ENCODE peak calls at places on chromosomes 11 and 22, in five cellular contexts. R is thoracic aorta, U is AG04450, L is sigmoid colon, N is ovary. B is an unnamed sample.
A peak's percentile ranks its signal among the peaks of the same experiment; 100 is the strongest.

GRCh38 chr11:12220305-12220704 is 109.9 kb downstream of the MICAL2 start:
- DNase-seq in R (no peak), U (no peak), L (peak; percentile 94), N (peak; percentile 71), B (no peak)

GRCh38 chr11:60130496-60130895 is 42.0 kb downstream of the MS4A2 start:
- DNase-seq in R (no peak), U (no peak), L (no peak), N (no peak), B (no peak)

GRCh38 chr11:85540181-85540580 is 87.0 kb downstream of the DLG2 start:
- DNase-seq in R (no peak), U (no peak), L (no peak), N (no peak), B (no peak)

GRCh38 chr11:47257518-47258316 is at the start of gene NR1H3:
- DNase-seq in R (no peak), U (no peak), L (peak; percentile 95), N (peak; percentile 72), B (no peak)

GRCh38 chr11:86632499-86633269 is 39.7 kb downstream of the ME3 start:
- DNase-seq in R (peak; percentile 24), U (peak; percentile 84), L (peak; percentile 66), N (peak; percentile 33), B (peak; percentile 90)

GRCh38 chr11:2123628-2123960 is 15.6 kb downstream of the IGF2 start:
- DNase-seq in R (no peak), U (no peak), L (no peak), N (no peak), B (no peak)

GRCh38 chr11:13972958-13973357 is 10.4 kb downstream of the SPON1 start:
- DNase-seq in R (no peak), U (no peak), L (no peak), N (no peak), B (no peak)

GRCh38 chr11:132685174-132685611 is 847.1 kb downstream of the OPCML start:
- DNase-seq in R (no peak), U (no peak), L (no peak), N (no peak), B (peak; percentile 39)

GRCh38 chr22:33389927-33390326 is 331.7 kb upstream of the SYN3 start:
- DNase-seq in R (no peak), U (peak; percentile 4), L (no peak), N (no peak), B (no peak)

GRCh38 chr11:71454470-71455113 is 1.6 kb downstream of the NADSYN1 start:
- DNase-seq in R (no peak), U (no peak), L (peak; percentile 46), N (no peak), B (no peak)

GRCh38 chr11:103870821-103871309 is 165.6 kb upstream of the DDI1 start:
- DNase-seq in R (peak; percentile 33), U (no peak), L (peak; percentile 89), N (no peak), B (no peak)

GRCh38 chr11:82796970-82797594 is 63.4 kb upstream of the FAM181B start:
- DNase-seq in R (no peak), U (no peak), L (no peak), N (no peak), B (no peak)

GRCh38 chr11:112004389-112004788 is 20.8 kb upstream of the DLAT start:
- DNase-seq in R (no peak), U (no peak), L (no peak), N (no peak), B (no peak)

GRCh38 chr11:131195801-131196517 is 174.5 kb upstream of the NTM start:
- DNase-seq in R (no peak), U (peak; percentile 11), L (peak; percentile 87), N (peak; percentile 45), B (no peak)

GRCh38 chr11:122751298-122752070 is 86.8 kb upstream of the CRTAM start:
- DNase-seq in R (no peak), U (no peak), L (peak; percentile 21), N (no peak), B (no peak)

DNA sequence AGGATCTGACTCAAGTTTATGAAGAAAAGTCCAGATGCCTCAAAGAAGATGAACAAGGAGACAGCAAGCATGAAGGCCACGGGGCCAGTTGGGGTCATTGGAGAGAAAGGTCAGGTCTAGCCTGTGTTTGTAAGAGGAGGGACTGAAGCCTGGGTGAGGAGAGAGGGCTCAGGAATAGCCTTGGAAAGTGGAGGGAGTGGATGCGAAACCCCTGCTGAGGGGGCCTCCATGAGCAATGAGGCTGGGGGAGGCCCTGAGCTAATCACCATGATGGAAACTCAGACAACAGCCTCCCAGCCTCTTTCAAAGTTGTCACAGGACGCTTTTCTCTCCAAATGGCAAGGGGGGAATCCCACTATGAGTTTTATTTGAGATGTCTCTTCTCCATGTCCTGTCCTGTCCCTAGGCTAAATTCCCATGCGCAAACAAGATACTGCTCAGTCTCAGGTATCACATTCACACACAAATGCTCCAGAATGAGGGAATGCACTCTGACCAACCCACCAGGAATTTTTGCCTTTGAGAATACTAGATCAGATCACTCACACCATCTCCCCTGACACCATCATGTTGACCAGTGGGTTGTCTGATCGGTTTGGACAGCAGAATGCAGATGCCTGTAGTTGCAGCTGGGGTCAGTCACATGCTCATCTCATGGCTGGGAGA is 51.3 kb upstream of the TOP3B start:
- DNase-seq in R (no peak), U (no peak), L (no peak), N (no peak), B (no peak)
- H3K27me3 ChIP-seq in R (no peaks in the 10 kb centered on the region), U (peaks cover 9% of the 10 kb centered on the region), L (no peaks in the 10 kb centered on the region), N (no peaks in the 10 kb centered on the region), B (no peaks in the 10 kb centered on the region)

GRCh38 chr22:22127100-22127499 is 117.5 kb upstream of the VPREB1 start:
- DNase-seq in R (no peak), U (no peak), L (no peak), N (no peak), B (no peak)
- H3K27me3 ChIP-seq in R (no peaks in the 10 kb centered on the region), U (peaks cover 31% of the 10 kb centered on the region), L (no peaks in the 10 kb centered on the region), N (no peaks in the 10 kb centered on the region), B (no peaks in the 10 kb centered on the region)

GRCh38 chr11:120097721-120098385 is 40.1 kb downstream of the TRIM29 start:
- DNase-seq in R (no peak), U (no peak), L (no peak), N (no peak), B (no peak)
- H3K27me3 ChIP-seq in R (no peaks in the 10 kb centered on the region), U (peaks cover 41% of the 10 kb centered on the region), L (no peaks in the 10 kb centered on the region), N (no peaks in the 10 kb centered on the region), B (peaks cover 15% of the 10 kb centered on the region)

DNA sequence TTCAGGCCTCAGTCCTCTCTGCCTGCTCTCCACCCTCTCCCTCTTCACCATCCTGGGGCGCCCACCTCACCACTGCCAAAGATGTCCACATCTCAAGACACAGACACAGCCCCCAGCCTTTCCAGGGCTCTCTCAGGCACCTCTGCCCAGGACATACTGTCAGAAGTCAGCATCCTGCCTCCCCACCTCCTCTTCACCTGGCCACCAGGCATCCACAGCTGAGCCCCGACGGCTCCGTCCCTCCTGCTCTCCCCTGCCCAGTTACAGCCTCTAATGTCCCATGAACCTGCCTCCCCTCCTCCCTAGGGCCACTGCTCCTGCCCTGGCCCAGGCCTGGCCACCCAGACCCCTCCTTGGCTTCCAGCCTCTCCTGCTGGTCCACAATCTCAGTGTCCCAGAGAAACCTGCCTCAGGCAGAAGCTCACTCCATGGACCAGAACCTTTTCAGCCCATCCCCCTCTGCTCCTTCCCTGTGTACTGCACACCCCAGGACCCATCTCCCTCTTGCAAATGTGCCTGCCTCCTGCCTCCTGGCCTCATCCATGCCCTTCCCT is 3.2 kb downstream of the LTBP3 start:
- DNase-seq in R (no peak), U (no peak), L (no peak), N (no peak), B (no peak)
- H3K27me3 ChIP-seq in R (no peaks in the 10 kb centered on the region), U (no peaks in the 10 kb centered on the region), L (no peaks in the 10 kb centered on the region), N (no peaks in the 10 kb centered on the region), B (no peaks in the 10 kb centered on the region)

DNA sequence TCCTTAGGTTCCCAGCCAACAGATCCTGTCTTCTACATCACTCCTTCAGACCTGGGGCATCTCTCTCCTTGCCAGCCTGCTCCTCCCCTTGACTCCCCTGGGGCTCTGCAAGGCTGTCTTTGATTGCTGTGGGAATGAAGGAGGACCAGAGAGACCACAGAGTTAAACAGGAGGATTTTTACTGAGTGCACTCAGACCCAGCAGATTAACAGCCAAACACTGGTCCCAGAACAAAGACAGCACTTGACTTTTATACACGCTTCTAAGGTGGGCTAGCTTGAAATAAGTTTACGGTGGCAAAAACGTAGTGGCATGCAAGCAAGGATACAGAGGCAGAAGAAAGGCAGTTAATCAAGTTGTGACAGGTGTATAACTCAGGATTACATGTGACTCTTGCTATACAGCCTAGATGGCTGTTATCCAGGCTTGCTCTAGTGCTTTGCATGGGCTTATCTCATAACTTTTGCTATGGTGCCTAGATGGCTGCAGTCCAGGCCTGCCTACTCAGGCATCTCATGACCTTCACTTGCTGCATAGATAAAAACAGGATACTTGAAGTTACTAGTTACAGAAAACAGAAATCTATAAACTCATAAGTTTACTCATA is 22.0 kb upstream of the GLYATL1 start:
- DNase-seq in R (no peak), U (no peak), L (no peak), N (no peak), B (no peak)
- H3K27me3 ChIP-seq in R (no peaks in the 10 kb centered on the region), U (no peaks in the 10 kb centered on the region), L (no peaks in the 10 kb centered on the region), N (no peaks in the 10 kb centered on the region), B (no peaks in the 10 kb centered on the region)

DNA sequence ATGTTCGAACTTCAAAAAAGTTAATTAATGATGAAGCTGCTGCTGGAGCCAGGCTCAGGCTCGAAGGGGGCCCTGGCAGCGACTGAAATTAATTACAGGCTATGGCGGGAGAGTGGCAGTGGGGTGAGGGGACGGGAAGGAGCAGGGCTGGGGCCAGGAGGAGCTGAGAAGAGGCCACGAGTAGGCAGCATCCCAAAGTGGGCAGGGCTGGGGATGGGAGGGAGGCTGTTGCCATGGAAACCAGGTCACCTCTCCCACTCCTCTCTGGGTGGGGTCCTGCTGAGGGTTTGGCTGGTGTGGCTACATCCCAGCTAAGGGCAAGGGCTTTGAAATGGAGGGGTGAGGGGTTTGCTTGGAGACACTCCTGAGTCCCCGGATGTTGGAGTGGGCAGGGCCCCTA is 23.9 kb downstream of the CACNA1I start:
- DNase-seq in R (no peak), U (no peak), L (no peak), N (no peak), B (no peak)
- H3K27me3 ChIP-seq in R (no peaks in the 10 kb centered on the region), U (peaks cover 19% of the 10 kb centered on the region), L (peaks cover 18% of the 10 kb centered on the region), N (no peaks in the 10 kb centered on the region), B (peaks cover 8% of the 10 kb centered on the region)

B was measured in BJ.